ENCODE peak calls at places on chromosomes 12 and 14, in five cellular contexts. H is KG1; I is GF-D8; Y is activated gamma-delta T cell treated with anti-CD3 and anti-CD28 coated beads, Interleukin-2, amount 50 U/mL, for 16 hours; D is stimulated activated CD4-positive, alpha-beta T cell treated with anti-CD3 and anti-CD28 coated beads, TNF-alpha, amount 100 ng/mL, for 48 hours. C is an unnamed sample.

GRCh38 chr12:12349711-12350665 is at the start of gene MANSC1:
- DNase-seq in D (peak), I (no peak), Y (peak), H (peak), C (peak)

GRCh38 chr14:73245401-73246325 is 8.4 kb downstream of the PAPLN start:
- DNase-seq in I (no peak), Y (no peak), D (peak), H (no peak), C (no peak)

GRCh38 chr14:86015916-86016315 is 486.0 kb downstream of the FLRT2 start:
- DNase-seq in I (no peak), Y (no peak), H (no peak), D (no peak), C (no peak)

GRCh38 chr14:91387135-91387849 is 30.3 kb downstream of the CCDC88C start:
- DNase-seq in H (no peak), Y (no peak), I (no peak), D (no peak), C (no peak)

GRCh38 chr12:47277972-47278448 is 198.3 kb upstream of the AMIGO2 start:
- DNase-seq in H (no peak), Y (no peak), D (no peak), I (no peak), C (no peak)

GRCh38 chr14:81269979-81270375 is 49.2 kb upstream of the GTF2A1 start:
- DNase-seq in H (no peak), I (no peak), Y (no peak), D (no peak), C (no peak)

GRCh38 chr12:85329913-85330312 is 49.9 kb downstream of the ALX1 start:
- DNase-seq in I (no peak), Y (no peak), H (no peak), D (no peak), C (no peak)

GRCh38 chr14:100851586-100851916 is 25.6 kb downstream of the MEG3 start:
- DNase-seq in D (no peak), I (no peak), Y (no peak), H (no peak), C (no peak)

GRCh38 chr14:70213721-70214282 is 25.1 kb upstream of the SLC8A3 start:
- DNase-seq in I (no peak), H (no peak), Y (no peak), D (no peak), C (no peak)

GRCh38 chr14:65211341-65211987 is 109.1 kb upstream of the MAX start:
- DNase-seq in D (no peak), Y (no peak), H (no peak), I (no peak), C (no peak)

GRCh38 chr12:65999564-66000280 is 130.8 kb downstream of the LLPH start:
- DNase-seq in Y (no peak), H (no peak), I (no peak), D (no peak), C (no peak)

GRCh38 chr12:53042607-53043454 is 7.0 kb upstream of the TNS2 start:
- DNase-seq in D (no peak), H (no peak), Y (no peak), I (no peak), C (no peak)